ENCODE peak calls at places on chromosomes 3 and 15, in ten cellular contexts. One of them, this sample, is unnamed.
A peak's percentile ranks its signal among the peaks of the same experiment; 100 is the strongest.

GRCh38 chr15:87547470-87548181 is 708.9 kb downstream of the NTRK3 start:
- DNase-seq in esophagus muscularis mucosa: no peak
- DNase-seq in suprapubic skin: no peak
- DNase-seq in K562: peak; percentile 4
- DNase-seq in stomach: no peak
- DNase-seq in tibial nerve: no peak
- DNase-seq in H1: no peak
- DNase-seq in sigmoid colon: no peak
- DNase-seq in transverse colon: no peak
- DNase-seq in GM12878: no peak
- DNase-seq in this sample: no peak

GRCh38 chr15:67834593-67835348 is 5.1 kb downstream of the RNU6-1 start:
- DNase-seq in esophagus muscularis mucosa: no peak
- DNase-seq in suprapubic skin: peak; percentile 70
- DNase-seq in K562: no peak
- DNase-seq in stomach: no peak
- DNase-seq in tibial nerve: no peak
- DNase-seq in H1: peak; percentile 83
- DNase-seq in sigmoid colon: peak; percentile 64
- DNase-seq in transverse colon: peak; percentile 28
- DNase-seq in GM12878: no peak
- DNase-seq in this sample: peak; percentile 30

GRCh38 chr15:60358935-60359672 is 38.7 kb downstream of the ANXA2 start:
- DNase-seq in esophagus muscularis mucosa: no peak
- DNase-seq in suprapubic skin: no peak
- DNase-seq in K562: no peak
- DNase-seq in stomach: peak; percentile 48
- DNase-seq in tibial nerve: no peak
- DNase-seq in H1: no peak
- DNase-seq in sigmoid colon: no peak
- DNase-seq in transverse colon: no peak
- DNase-seq in GM12878: no peak
- DNase-seq in this sample: no peak

GRCh38 chr3:105523496-105523895 is 156.8 kb downstream of the ALCAM start:
- DNase-seq in esophagus muscularis mucosa: no peak
- DNase-seq in suprapubic skin: no peak
- DNase-seq in K562: no peak
- DNase-seq in stomach: no peak
- DNase-seq in tibial nerve: no peak
- DNase-seq in H1: no peak
- DNase-seq in sigmoid colon: no peak
- DNase-seq in transverse colon: no peak
- DNase-seq in GM12878: no peak
- DNase-seq in this sample: no peak

GRCh38 chr15:98131924-98132323 is 171.4 kb downstream of the ARRDC4 start:
- DNase-seq in esophagus muscularis mucosa: no peak
- DNase-seq in suprapubic skin: no peak
- DNase-seq in K562: no peak
- DNase-seq in stomach: no peak
- DNase-seq in tibial nerve: peak; percentile 39
- DNase-seq in H1: no peak
- DNase-seq in sigmoid colon: no peak
- DNase-seq in transverse colon: no peak
- DNase-seq in GM12878: no peak
- DNase-seq in this sample: no peak

GRCh38 chr15:40449275-40449674 is 8.5 kb downstream of the BAHD1 start:
- DNase-seq in esophagus muscularis mucosa: no peak
- DNase-seq in suprapubic skin: no peak
- DNase-seq in K562: no peak
- DNase-seq in stomach: no peak
- DNase-seq in tibial nerve: no peak
- DNase-seq in H1: no peak
- DNase-seq in sigmoid colon: no peak
- DNase-seq in transverse colon: no peak
- DNase-seq in GM12878: no peak
- DNase-seq in this sample: no peak

GRCh38 chr3:181066688-181067087 is 77.2 kb upstream of the DNAJC19 start:
- DNase-seq in esophagus muscularis mucosa: no peak
- DNase-seq in suprapubic skin: no peak
- DNase-seq in K562: no peak
- DNase-seq in stomach: no peak
- DNase-seq in tibial nerve: no peak
- DNase-seq in H1: no peak
- DNase-seq in sigmoid colon: no peak
- DNase-seq in transverse colon: no peak
- DNase-seq in GM12878: no peak
- DNase-seq in this sample: no peak

GRCh38 chr3:20935791-20936190 is 749.8 kb upstream of the SGO1 start:
- DNase-seq in esophagus muscularis mucosa: no peak
- DNase-seq in suprapubic skin: no peak
- DNase-seq in K562: no peak
- DNase-seq in stomach: no peak
- DNase-seq in tibial nerve: no peak
- DNase-seq in H1: no peak
- DNase-seq in sigmoid colon: no peak
- DNase-seq in transverse colon: no peak
- DNase-seq in GM12878: no peak
- DNase-seq in this sample: no peak

GRCh38 chr3:140251678-140252077 is 316.7 kb downstream of the CLSTN2 start:
- DNase-seq in esophagus muscularis mucosa: peak; percentile 57
- DNase-seq in suprapubic skin: no peak
- DNase-seq in K562: no peak
- DNase-seq in stomach: no peak
- DNase-seq in tibial nerve: no peak
- DNase-seq in H1: no peak
- DNase-seq in sigmoid colon: no peak
- DNase-seq in transverse colon: no peak
- DNase-seq in GM12878: no peak
- DNase-seq in this sample: no peak

GRCh38 chr3:130844462-130844861 is 49.4 kb upstream of the ATP2C1 start:
- DNase-seq in esophagus muscularis mucosa: no peak
- DNase-seq in suprapubic skin: no peak
- DNase-seq in K562: no peak
- DNase-seq in stomach: no peak
- DNase-seq in tibial nerve: no peak
- DNase-seq in H1: no peak
- DNase-seq in sigmoid colon: no peak
- DNase-seq in transverse colon: no peak
- DNase-seq in GM12878: no peak
- DNase-seq in this sample: no peak

GRCh38 chr3:130846181-130846580 is 47.7 kb upstream of the ATP2C1 start:
- DNase-seq in esophagus muscularis mucosa: no peak
- DNase-seq in suprapubic skin: no peak
- DNase-seq in K562: no peak
- DNase-seq in stomach: no peak
- DNase-seq in tibial nerve: no peak
- DNase-seq in H1: no peak
- DNase-seq in sigmoid colon: no peak
- DNase-seq in transverse colon: no peak
- DNase-seq in GM12878: no peak
- DNase-seq in this sample: no peak

GRCh38 chr3:130850846-130851245 is 43.0 kb upstream of the ATP2C1 start:
- DNase-seq in esophagus muscularis mucosa: no peak
- DNase-seq in suprapubic skin: no peak
- DNase-seq in K562: peak; percentile 33
- DNase-seq in stomach: no peak
- DNase-seq in tibial nerve: no peak
- DNase-seq in H1: no peak
- DNase-seq in sigmoid colon: no peak
- DNase-seq in transverse colon: no peak
- DNase-seq in GM12878: no peak
- DNase-seq in this sample: no peak

GRCh38 chr3:130850044-130850797 is 43.7 kb upstream of the ATP2C1 start:
- DNase-seq in esophagus muscularis mucosa: no peak
- DNase-seq in suprapubic skin: no peak
- DNase-seq in K562: peak; percentile 92
- DNase-seq in stomach: no peak
- DNase-seq in tibial nerve: no peak
- DNase-seq in H1: no peak
- DNase-seq in sigmoid colon: no peak
- DNase-seq in transverse colon: no peak
- DNase-seq in GM12878: peak; percentile 95
- DNase-seq in this sample: peak; percentile 15

DNA sequence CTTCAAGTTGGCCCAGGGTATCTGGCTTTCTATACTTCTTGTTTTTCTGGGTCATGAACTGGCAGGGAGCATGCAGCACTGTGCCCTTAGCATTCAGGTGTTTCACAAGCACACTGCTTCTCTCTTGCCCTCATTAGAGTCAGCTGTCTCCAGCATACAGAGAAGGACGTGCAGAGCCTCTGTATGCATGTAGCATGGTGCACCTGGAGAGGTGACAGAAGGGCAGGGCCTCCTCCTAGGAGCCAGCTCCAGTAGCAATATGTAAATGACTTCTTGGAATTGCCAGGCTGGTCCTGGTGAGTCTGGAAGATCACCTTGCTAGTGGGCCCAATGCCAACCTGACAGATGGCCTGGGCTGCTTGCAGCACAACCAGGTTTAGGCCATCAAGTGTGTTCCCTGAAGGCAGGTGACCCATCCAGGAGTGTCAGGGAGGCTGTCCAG is 44.8 kb upstream of the ATP2C1 start:
- DNase-seq in esophagus muscularis mucosa: no peak
- DNase-seq in suprapubic skin: peak; percentile 69
- DNase-seq in K562: peak; percentile 59
- DNase-seq in stomach: peak; percentile 91
- DNase-seq in tibial nerve: no peak
- DNase-seq in H1: no peak
- DNase-seq in sigmoid colon: no peak
- DNase-seq in transverse colon: peak; percentile 70
- DNase-seq in GM12878: no peak
- DNase-seq in this sample: no peak
- TF ChIP-seq EP300 in esophagus muscularis mucosa: no peak
- TF ChIP-seq EP300 in suprapubic skin: no peak
- TF ChIP-seq EP300 in K562: no peak
- TF ChIP-seq EP300 in stomach: no peak
- TF ChIP-seq EP300 in tibial nerve: no peak
- TF ChIP-seq EP300 in H1: no peak
- TF ChIP-seq EP300 in sigmoid colon: no peak
- TF ChIP-seq EP300 in transverse colon: no peak
- TF ChIP-seq EP300 in GM12878: no peak
- TF ChIP-seq EP300 in this sample: no peak

DNA sequence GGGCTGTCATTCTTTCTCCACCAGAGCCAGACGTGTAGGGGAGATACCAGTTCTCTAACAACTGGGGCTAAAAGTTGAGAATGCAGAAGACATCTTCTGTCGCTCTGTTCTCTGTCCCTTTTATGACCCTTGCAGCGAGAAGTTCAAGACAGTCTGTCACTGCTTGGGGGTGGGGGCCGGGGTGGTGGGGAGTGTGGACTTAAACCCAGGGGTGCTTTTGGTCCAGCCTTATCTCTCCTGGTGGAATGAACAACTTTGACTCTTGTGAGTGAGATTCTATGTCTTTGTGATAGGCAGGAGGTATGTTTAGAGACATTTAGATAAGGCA is 767 bp upstream of the APOD start:
- DNase-seq in esophagus muscularis mucosa: no peak
- DNase-seq in suprapubic skin: no peak
- DNase-seq in K562: peak; percentile 58
- DNase-seq in stomach: no peak
- DNase-seq in tibial nerve: no peak
- DNase-seq in H1: no peak
- DNase-seq in sigmoid colon: no peak
- DNase-seq in transverse colon: no peak
- DNase-seq in GM12878: no peak
- DNase-seq in this sample: no peak
- H3K4me1 ChIP-seq in esophagus muscularis mucosa: peaks cover 8% of the 10 kb centered on the region
- H3K4me1 ChIP-seq in suprapubic skin: peaks cover 16% of the 10 kb centered on the region
- H3K4me1 ChIP-seq in K562: no peaks in the 10 kb centered on the region
- H3K4me1 ChIP-seq in stomach: peaks cover 3% of the 10 kb centered on the region
- H3K4me1 ChIP-seq in tibial nerve: peaks cover 6% of the 10 kb centered on the region
- H3K4me1 ChIP-seq in H1: no peaks in the 10 kb centered on the region
- H3K4me1 ChIP-seq in sigmoid colon: no peaks in the 10 kb centered on the region
- H3K4me1 ChIP-seq in transverse colon: peaks cover 4% of the 10 kb centered on the region
- H3K4me1 ChIP-seq in GM12878: no peaks in the 10 kb centered on the region
- H3K4me1 ChIP-seq in this sample: peaks cover 9% of the 10 kb centered on the region

DNA sequence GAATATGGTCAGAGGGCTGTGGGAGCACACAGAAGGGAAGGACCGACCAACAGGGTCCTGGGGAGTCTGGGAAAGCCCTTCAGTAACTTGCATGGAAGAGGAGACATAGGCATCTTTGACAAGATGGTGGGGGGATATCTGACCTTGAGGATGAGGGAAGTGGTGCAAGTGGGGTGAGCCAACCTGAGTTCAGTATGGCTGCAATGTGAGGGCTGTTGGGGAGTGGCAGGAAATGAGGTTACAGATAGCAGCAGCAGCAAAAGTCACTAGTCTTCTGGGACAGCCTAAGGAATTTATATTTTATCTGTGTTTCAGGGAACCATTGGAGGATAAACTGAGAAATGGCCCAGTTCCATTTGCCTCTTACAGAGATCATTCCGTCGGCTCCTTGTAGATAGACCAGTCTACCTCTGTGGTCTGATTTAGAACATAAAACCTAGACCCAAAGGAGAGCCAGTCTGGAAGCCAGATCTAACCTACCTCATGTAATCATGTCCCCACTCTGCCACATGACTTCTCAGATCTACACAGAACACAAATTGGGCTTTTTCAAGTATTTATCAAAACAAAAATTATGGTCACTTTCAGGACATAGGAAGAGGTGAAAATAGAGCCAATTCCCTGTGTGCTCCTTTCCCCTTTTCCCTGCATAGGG is 75.6 kb downstream of the ST6GAL1 start:
- DNase-seq in esophagus muscularis mucosa: no peak
- DNase-seq in suprapubic skin: no peak
- DNase-seq in K562: peak; percentile 63
- DNase-seq in stomach: no peak
- DNase-seq in tibial nerve: no peak
- DNase-seq in H1: no peak
- DNase-seq in sigmoid colon: no peak
- DNase-seq in transverse colon: no peak
- DNase-seq in GM12878: no peak
- DNase-seq in this sample: no peak
- TF ChIP-seq EP300 in esophagus muscularis mucosa: no peak
- TF ChIP-seq EP300 in suprapubic skin: no peak
- TF ChIP-seq EP300 in K562: no peak
- TF ChIP-seq EP300 in stomach: no peak
- TF ChIP-seq EP300 in tibial nerve: no peak
- TF ChIP-seq EP300 in H1: no peak
- TF ChIP-seq EP300 in sigmoid colon: no peak
- TF ChIP-seq EP300 in transverse colon: no peak
- TF ChIP-seq EP300 in GM12878: no peak
- TF ChIP-seq EP300 in this sample: no peak

GRCh38 chr3:53201190-53201504 is 40.1 kb downstream of the PRKCD start:
- DNase-seq in esophagus muscularis mucosa: no peak
- DNase-seq in suprapubic skin: no peak
- DNase-seq in K562: no peak
- DNase-seq in stomach: no peak
- DNase-seq in tibial nerve: no peak
- DNase-seq in H1: no peak
- DNase-seq in sigmoid colon: no peak
- DNase-seq in transverse colon: no peak
- DNase-seq in GM12878: no peak
- DNase-seq in this sample: no peak
- H3K4me1 ChIP-seq in esophagus muscularis mucosa: peaks cover under 1% of the 10 kb centered on the region
- H3K4me1 ChIP-seq in suprapubic skin: peaks cover 3% of the 10 kb centered on the region
- H3K4me1 ChIP-seq in K562: peaks cover 7% of the 10 kb centered on the region
- H3K4me1 ChIP-seq in stomach: peaks cover 7% of the 10 kb centered on the region
- H3K4me1 ChIP-seq in tibial nerve: no peaks in the 10 kb centered on the region
- H3K4me1 ChIP-seq in H1: peaks cover 6% of the 10 kb centered on the region
- H3K4me1 ChIP-seq in sigmoid colon: no peaks in the 10 kb centered on the region
- H3K4me1 ChIP-seq in transverse colon: no peaks in the 10 kb centered on the region
- H3K4me1 ChIP-seq in GM12878: peaks cover 8% of the 10 kb centered on the region
- H3K4me1 ChIP-seq in this sample: no peaks in the 10 kb centered on the region

GRCh38 chr3:123899300-123899865 is 15.3 kb upstream of the MYLK start:
- DNase-seq in esophagus muscularis mucosa: no peak
- DNase-seq in suprapubic skin: no peak
- DNase-seq in K562: no peak
- DNase-seq in stomach: no peak
- DNase-seq in tibial nerve: no peak
- DNase-seq in H1: no peak
- DNase-seq in sigmoid colon: no peak
- DNase-seq in transverse colon: no peak
- DNase-seq in GM12878: no peak
- DNase-seq in this sample: no peak
- TF ChIP-seq EP300 in esophagus muscularis mucosa: no peak
- TF ChIP-seq EP300 in suprapubic skin: no peak
- TF ChIP-seq EP300 in K562: no peak
- TF ChIP-seq EP300 in stomach: no peak
- TF ChIP-seq EP300 in tibial nerve: no peak
- TF ChIP-seq EP300 in H1: no peak
- TF ChIP-seq EP300 in sigmoid colon: no peak
- TF ChIP-seq EP300 in transverse colon: no peak
- TF ChIP-seq EP300 in GM12878: no peak
- TF ChIP-seq EP300 in this sample: no peak

This sample was measured in ovary.